ENCODE peak calls at places on chromosomes 3 and 15, in seven cellular contexts. X is uterus, N is endothelial cell of umbilical vein, T is astrocyte, A is tibial artery, S is WERI-Rb-1, U is fibroblast of lung. G is an unnamed sample.

GRCh38 chr3:50303038-50303815 is at the start of gene HYAL1:
- DNase-seq in S (peak), X (peak), A (no peak), U (no peak), T (no peak), N (no peak), G (no peak)

GRCh38 chr3:161208931-161209330 is 12.2 kb upstream of the NMD3 start:
- DNase-seq in U (no peak), T (no peak), X (no peak), A (no peak), S (no peak), N (no peak), G (no peak)

GRCh38 chr3:178182337-178182761 is 353.9 kb upstream of the KCNMB2 start:
- DNase-seq in S (no peak), N (no peak), X (no peak), T (no peak), U (no peak), A (no peak), G (no peak)

GRCh38 chr15:95973566-95974256 is 356.8 kb upstream of the NR2F2 start:
- DNase-seq in A (no peak), S (no peak), N (no peak), X (no peak), T (no peak), U (peak), G (no peak)

GRCh38 chr3:20669675-20670074 is 483.7 kb upstream of the SGO1 start:
- DNase-seq in N (no peak), A (no peak), T (no peak), S (no peak), U (no peak), X (no peak), G (no peak)

GRCh38 chr3:43995078-43995928 is 246.4 kb upstream of the TOPAZ1 start:
- DNase-seq in S (peak), X (no peak), N (no peak), U (peak), T (no peak), A (no peak), G (no peak)

GRCh38 chr3:101902041-101902440 is 52.7 kb downstream of the NFKBIZ start:
- DNase-seq in N (peak), A (no peak), T (peak), U (peak), X (no peak), S (no peak), G (peak)

GRCh38 chr3:10242182-10243065 is 5.8 kb upstream of the TATDN2 start:
- DNase-seq in T (peak), N (no peak), S (no peak), A (no peak), U (peak), X (no peak), G (no peak)

GRCh38 chr3:177729939-177730700 is 532.8 kb upstream of the TBL1XR1 start:
- DNase-seq in T (peak), U (peak), S (no peak), A (peak), N (no peak), X (peak), G (no peak)

GRCh38 chr15:82999905-83000671 is 11.4 kb downstream of the C15orf40 start:
- DNase-seq in N (peak), T (peak), X (no peak), A (no peak), U (peak), S (peak), G (peak)

GRCh38 chr15:29383367-29383766 is 113.7 kb upstream of the NSMCE3 start:
- DNase-seq in A (no peak), X (no peak), U (no peak), N (no peak), S (no peak), T (no peak), G (no peak)

GRCh38 chr3:48826451-48826850 is 21.2 kb downstream of the PRKAR2A start:
- DNase-seq in U (peak), X (no peak), A (no peak), T (peak), N (no peak), S (no peak), G (peak)

GRCh38 chr3:121834734-121835709 is at the start of the genes EAF2 and IQCB1:
- DNase-seq in A (peak), X (peak), T (peak), N (peak), S (peak), U (peak), G (peak)
- TF ChIP-seq CTCF in A (no peak), X (no peak), T (no peak), N (no peak), S (no peak), U (no peak), G (no peak)

DNA sequence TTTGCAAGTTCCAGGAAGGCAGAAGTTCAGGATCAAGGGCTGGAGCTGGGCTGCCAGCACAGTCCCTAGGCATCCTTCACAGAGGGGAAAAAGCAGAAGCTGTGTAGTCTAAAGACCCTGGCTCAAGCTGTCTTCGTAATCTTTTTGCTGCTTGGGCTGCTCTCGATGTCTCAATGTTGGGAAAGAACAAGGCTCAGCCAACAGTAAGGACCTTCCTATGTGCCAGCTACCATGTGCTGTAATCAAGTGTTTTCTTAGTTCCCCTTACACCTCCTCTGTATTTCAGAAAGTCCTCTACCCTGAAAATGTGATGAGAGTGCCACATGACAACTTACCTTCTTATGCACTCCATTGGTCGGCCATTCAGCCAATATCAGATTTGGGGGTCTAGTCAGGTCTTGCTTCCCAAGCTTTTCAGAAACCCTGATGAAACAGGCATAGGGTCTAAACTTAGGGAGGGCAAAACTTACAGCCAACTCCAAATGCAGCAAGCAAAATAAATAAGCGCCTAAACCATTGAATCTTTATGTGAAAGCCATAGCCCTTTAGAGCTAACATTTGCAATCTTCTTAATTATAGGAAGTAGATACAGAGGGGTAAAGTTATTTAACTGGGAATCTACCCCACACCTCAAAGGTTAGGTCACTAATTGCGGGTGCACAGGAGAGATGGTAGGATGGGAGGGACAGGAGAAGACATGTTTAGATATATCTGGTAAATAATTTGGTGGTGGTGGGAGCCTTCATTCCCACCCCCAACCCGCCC is 1.2 kb upstream of the EDEM1 start:
- DNase-seq in X (no peak), S (no peak), A (no peak), T (no peak), N (peak), U (no peak), G (no peak)
- H3K4me3 ChIP-seq in X (peak), S (no peak), A (peak), T (peak), N (peak), U (peak), G (peak)

GRCh38 chr3:123112232-123112631 is 45.4 kb downstream of the PDIA5 start:
- DNase-seq in N (no peak), U (no peak), T (no peak), X (no peak), A (no peak), S (no peak), G (no peak)

GRCh38 chr3:123110953-123111615 is 44.3 kb downstream of the PDIA5 start:
- DNase-seq in S (peak), N (no peak), T (no peak), X (no peak), U (no peak), A (no peak), G (no peak)

GRCh38 chr3:123110238-123110952 is 43.6 kb downstream of the PDIA5 start:
- DNase-seq in T (no peak), S (peak), N (no peak), A (no peak), X (no peak), U (no peak), G (peak)

GRCh38 chr3:123113889-123114450 is 47.1 kb downstream of the PDIA5 start:
- DNase-seq in U (no peak), A (no peak), S (no peak), N (no peak), T (no peak), X (no peak), G (no peak)

GRCh38 chr3:123111640-123112039 is 44.8 kb downstream of the PDIA5 start:
- DNase-seq in X (no peak), U (no peak), T (no peak), S (no peak), N (no peak), A (no peak), G (no peak)
- TF ChIP-seq CTCF in X (no peak), U (no peak), T (no peak), S (no peak), N (no peak), A (no peak), G (no peak)

GRCh38 chr3:105957722-105958121 is 88.9 kb upstream of the CBLB start:
- DNase-seq in A (no peak), X (no peak), T (peak), U (peak), S (no peak), N (no peak), G (no peak)
- H3K4me3 ChIP-seq in A (no peak), X (no peak), T (no peak), U (no peak), S (no peak), N (no peak), G (no peak)